ENCODE peak calls at places on chromosome 19, in nine cellular contexts. P is naive thymus-derived CD4-positive, alpha-beta T cell; V is psoas muscle; T is CD8-positive, alpha-beta T cell; O is CD8-positive, alpha-beta memory T cell; S is CD4-positive, CD25-positive, alpha-beta regulatory T cell; B is sigmoid colon; L is HepG2; H is breast epithelium. I is an unnamed sample.
A peak's percentile ranks its signal among the peaks of the same experiment; 100 is the strongest.

GRCh38 chr19:5154129-5154798 is 185.4 kb downstream of the KDM4B start:
- DNase-seq in V (no peak), S (peak; percentile 22), B (peak; percentile 65), L (peak; percentile 52), P (no peak), T (peak; percentile 57), O (no peak), H (no peak), I (peak; percentile 35)

GRCh38 chr19:49683814-49684250 is 5.6 kb upstream of the ADM5 start:
- DNase-seq in P (no peak), B (no peak), T (no peak), H (no peak), V (no peak), L (no peak), O (no peak), S (no peak), I (no peak)

GRCh38 chr19:45862271-45862563 is 730 bp downstream of the SYMPK start:
- DNase-seq in S (no peak), V (no peak), O (no peak), B (no peak), T (no peak), L (no peak), P (no peak), H (no peak), I (peak; percentile 93)

GRCh38 chr19:28505134-28505533 is 707.8 kb downstream of the UQCRFS1 start:
- DNase-seq in H (no peak), P (no peak), L (no peak), T (no peak), B (peak; percentile 52), S (no peak), V (no peak), O (no peak), I (no peak)

GRCh38 chr19:35558400-35559280 is 4.8 kb downstream of the ATP4A start:
- DNase-seq in B (no peak), P (no peak), O (no peak), S (no peak), H (no peak), L (no peak), T (no peak), V (no peak), I (no peak)

GRCh38 chr19:1045247-1045603 is 5.3 kb downstream of the ABCA7 start:
- DNase-seq in L (peak; percentile 89), B (no peak), T (peak; percentile 89), H (no peak), P (peak; percentile 65), O (peak; percentile 69), S (peak; percentile 68), V (peak; percentile 20), I (peak; percentile 59)

GRCh38 chr19:38015771-38016170 is 108.8 kb downstream of the SIPA1L3 start:
- DNase-seq in P (no peak), S (no peak), O (no peak), L (no peak), V (no peak), B (no peak), H (no peak), T (no peak), I (no peak)

GRCh38 chr19:58325623-58326022 is 1.2 kb upstream of the ZSCAN22 start:
- DNase-seq in T (no peak), S (no peak), O (no peak), L (no peak), H (no peak), P (no peak), B (no peak), V (no peak), I (no peak)

GRCh38 chr19:18322318-18322758 is 538 bp downstream of the LSM4 start:
- DNase-seq in B (no peak), T (no peak), H (no peak), L (peak; percentile 74), O (no peak), S (peak; percentile 22), P (no peak), V (peak; percentile 49), I (peak; percentile 91)

GRCh38 chr19:55423225-55423967 is 15.8 kb upstream of the UBE2S start:
- DNase-seq in L (no peak), B (no peak), V (no peak), S (no peak), O (no peak), H (no peak), P (no peak), T (no peak), I (no peak)

GRCh38 chr19:17402982-17403855 is 2.2 kb downstream of the BST2 start:
- DNase-seq in V (peak; percentile 44), L (no peak), P (no peak), T (peak; percentile 35), H (no peak), S (peak; percentile 30), O (no peak), B (no peak), I (no peak)

GRCh38 chr19:38265213-38265861 is 964 bp downstream of the SPINT2 start:
- DNase-seq in V (no peak), H (peak; percentile 52), P (peak; percentile 11), O (no peak), L (no peak), B (no peak), T (no peak), S (no peak), I (peak; percentile 69)

GRCh38 chr19:46862504-46862835 is 1.7 kb downstream of the ARHGAP35 start:
- DNase-seq in T (no peak), O (no peak), P (no peak), V (no peak), B (peak; percentile 48), H (no peak), S (no peak), L (no peak), I (no peak)
- H3K4me3 ChIP-seq in T (peak overlapping the region; percentile 79), O (peak overlapping the region; percentile 86), P (peak overlapping the region; percentile 68), V (peak overlapping the region; percentile 96), B (peak overlapping the region; percentile 90), H (peak overlapping the region; percentile 58), S (peak overlapping the region; percentile 79), L (peak overlapping the region; percentile 95), I (peak overlapping the region; percentile 68)

GRCh38 chr19:2434267-2434666 is 6.9 kb upstream of the TIMM13 start:
- DNase-seq in P (no peak), O (no peak), V (no peak), B (no peak), S (no peak), T (no peak), L (no peak), H (no peak), I (no peak)
- H3K9me3 ChIP-seq in P (no peaks in the 10 kb centered on the region), O (no peaks in the 10 kb centered on the region), V (no peaks in the 10 kb centered on the region), B (no peaks in the 10 kb centered on the region), S (no peaks in the 10 kb centered on the region), T (no peaks in the 10 kb centered on the region), L (no peaks in the 10 kb centered on the region), H (no peaks in the 10 kb centered on the region), I (no peaks in the 10 kb centered on the region)

DNA sequence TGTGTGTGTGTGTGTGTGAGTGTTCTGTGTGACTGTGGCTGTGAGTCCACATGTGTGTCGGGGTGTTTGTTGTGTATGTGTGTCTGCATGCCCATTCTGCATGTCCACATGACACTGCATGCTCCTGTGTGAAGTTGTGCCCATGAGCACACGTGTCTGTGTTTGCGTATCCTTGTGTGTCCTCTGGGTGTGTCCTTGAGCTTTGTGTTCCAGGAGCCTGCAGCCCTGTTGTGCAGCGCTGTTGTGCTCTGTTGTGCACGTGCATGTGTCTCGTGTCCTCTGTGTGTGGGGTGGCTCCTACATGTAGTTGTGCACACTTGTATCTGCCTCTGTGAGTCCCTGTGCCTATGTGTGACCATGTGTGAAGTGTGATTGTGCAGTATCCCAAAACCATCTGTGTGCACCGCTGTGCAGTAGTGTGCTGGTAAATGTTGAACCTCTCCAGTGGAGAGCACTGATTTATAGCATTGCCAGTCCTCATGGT is 2.2 kb upstream of the ARHGEF18 start:
- DNase-seq in S (no peak), P (no peak), L (peak; percentile 15), O (no peak), V (no peak), T (no peak), H (no peak), B (peak; percentile 24), I (no peak)
- H3K4me1 ChIP-seq in S (peaks cover 71% of the 10 kb centered on the region), P (peaks cover 44% of the 10 kb centered on the region), L (peaks cover 33% of the 10 kb centered on the region), O (peaks cover 61% of the 10 kb centered on the region), V (no peaks in the 10 kb centered on the region), T (peaks cover 52% of the 10 kb centered on the region), H (no peaks in the 10 kb centered on the region), B (no peaks in the 10 kb centered on the region), I (no peaks in the 10 kb centered on the region)

GRCh38 chr19:42131149-42132029 is 857 bp downstream of the POU2F2 start:
- DNase-seq in T (no peak), V (no peak), O (no peak), L (no peak), H (no peak), S (no peak), P (no peak), B (no peak), I (no peak)
- H3K4me3 ChIP-seq in T (peak overlapping the region; percentile 96), V (peak overlapping the region; percentile 49), O (peak overlapping the region; percentile 90), L (no peak overlapping the region), H (peak overlapping the region; percentile 19), S (peak overlapping the region; percentile 97), P (peak overlapping the region; percentile 81), B (no peak overlapping the region), I (peak overlapping the region; percentile 29)

DNA sequence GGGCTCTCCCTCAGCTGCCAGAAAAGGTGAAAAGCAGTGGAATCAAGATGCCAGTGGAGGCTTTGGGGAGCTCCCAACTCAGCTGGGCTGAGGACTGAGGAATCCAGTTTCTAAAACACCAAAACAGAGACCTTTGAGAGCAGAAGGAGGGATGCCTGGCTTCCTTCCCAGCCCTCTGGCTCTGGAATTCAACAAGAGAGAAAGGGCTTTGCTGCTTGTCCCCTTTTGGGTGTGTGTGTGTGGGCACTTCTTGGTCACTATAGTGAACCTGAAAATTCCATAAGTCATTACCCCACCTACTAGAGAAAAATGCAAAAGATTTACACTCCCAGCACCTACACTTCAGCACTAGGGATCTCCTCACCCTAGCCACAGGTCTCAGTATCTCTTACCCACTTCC is 30.3 kb upstream of the CYP2B6 start:
- DNase-seq in P (no peak), V (no peak), S (no peak), T (no peak), B (no peak), L (no peak), O (no peak), H (no peak), I (no peak)
- H3K9me3 ChIP-seq in P (peaks cover 11% of the 10 kb centered on the region), V (no peaks in the 10 kb centered on the region), S (peaks cover 16% of the 10 kb centered on the region), T (peaks cover 4% of the 10 kb centered on the region), B (no peaks in the 10 kb centered on the region), L (peaks cover 5% of the 10 kb centered on the region), O (peaks cover 12% of the 10 kb centered on the region), H (peaks cover 9% of the 10 kb centered on the region), I (no peaks in the 10 kb centered on the region)

GRCh38 chr19:13064092-13064489 is 38.6 kb downstream of the LYL1 start:
- DNase-seq in B (no peak), H (no peak), P (no peak), O (no peak), T (no peak), L (no peak), S (no peak), V (peak; percentile 64), I (no peak)
- H3K4me1 ChIP-seq in B (no peaks in the 10 kb centered on the region), H (peaks cover 16% of the 10 kb centered on the region), P (no peaks in the 10 kb centered on the region), O (peaks cover 16% of the 10 kb centered on the region), T (peaks cover 8% of the 10 kb centered on the region), L (peaks cover 44% of the 10 kb centered on the region), S (peaks cover 13% of the 10 kb centered on the region), V (peaks cover 96% of the 10 kb centered on the region), I (peaks cover 3% of the 10 kb centered on the region)

I was measured in small intestine.